ENCODE peak calls at places on chromosomes 16 and 17, in nine cellular contexts. One of them, this sample, is unnamed.

GRCh38 chr16:54446639-54447038 is 160.1 kb upstream of the IRX3 start:
- DNase-seq in NB4: peak; percentile 92
- DNase-seq in psoas muscle: peak; percentile 65
- DNase-seq in nephron progenitor cell: no peak
- DNase-seq in transverse colon: no peak
- DNase-seq in foreskin fibroblast: peak; percentile 46
- DNase-seq in CD4-positive, alpha-beta T cell: no peak
- DNase-seq in natural killer cell: no peak
- DNase-seq in chondrocyte: no peak
- DNase-seq in this sample: no peak

GRCh38 chr17:15776871-15777270 is 44.8 kb downstream of the TBC1D26 start:
- DNase-seq in NB4: no peak
- DNase-seq in psoas muscle: no peak
- DNase-seq in nephron progenitor cell: no peak
- DNase-seq in transverse colon: no peak
- DNase-seq in foreskin fibroblast: no peak
- DNase-seq in CD4-positive, alpha-beta T cell: no peak
- DNase-seq in natural killer cell: no peak
- DNase-seq in chondrocyte: no peak
- DNase-seq in this sample: no peak

GRCh38 chr17:77875051-77875780 is 83.3 kb upstream of the TNRC6C start:
- DNase-seq in NB4: no peak
- DNase-seq in psoas muscle: no peak
- DNase-seq in nephron progenitor cell: no peak
- DNase-seq in transverse colon: no peak
- DNase-seq in foreskin fibroblast: no peak
- DNase-seq in CD4-positive, alpha-beta T cell: no peak
- DNase-seq in natural killer cell: no peak
- DNase-seq in chondrocyte: no peak
- DNase-seq in this sample: no peak

GRCh38 chr16:11136600-11136999 is 119.4 kb downstream of the SOCS1 start:
- DNase-seq in NB4: peak; percentile 35
- DNase-seq in psoas muscle: peak; percentile 46
- DNase-seq in nephron progenitor cell: no peak
- DNase-seq in transverse colon: no peak
- DNase-seq in foreskin fibroblast: peak; percentile 47
- DNase-seq in CD4-positive, alpha-beta T cell: no peak
- DNase-seq in natural killer cell: no peak
- DNase-seq in chondrocyte: peak; percentile 75
- DNase-seq in this sample: no peak

GRCh38 chr17:36943250-36944220 is 5.2 kb upstream of the AATF start:
- DNase-seq in NB4: no peak
- DNase-seq in psoas muscle: no peak
- DNase-seq in nephron progenitor cell: peak; percentile 42
- DNase-seq in transverse colon: no peak
- DNase-seq in foreskin fibroblast: no peak
- DNase-seq in CD4-positive, alpha-beta T cell: no peak
- DNase-seq in natural killer cell: no peak
- DNase-seq in chondrocyte: no peak
- DNase-seq in this sample: no peak

GRCh38 chr17:21388066-21388465 is 11.9 kb downstream of the KCNJ12 start:
- DNase-seq in NB4: no peak
- DNase-seq in psoas muscle: no peak
- DNase-seq in nephron progenitor cell: no peak
- DNase-seq in transverse colon: no peak
- DNase-seq in foreskin fibroblast: no peak
- DNase-seq in CD4-positive, alpha-beta T cell: no peak
- DNase-seq in natural killer cell: no peak
- DNase-seq in chondrocyte: no peak
- DNase-seq in this sample: no peak

GRCh38 chr16:71882505-71883192 is 1.3 kb downstream of the ZNF821 start:
- DNase-seq in NB4: peak; percentile 85
- DNase-seq in psoas muscle: no peak
- DNase-seq in nephron progenitor cell: peak; percentile 77
- DNase-seq in transverse colon: peak; percentile 82
- DNase-seq in foreskin fibroblast: peak; percentile 89
- DNase-seq in CD4-positive, alpha-beta T cell: peak; percentile 56
- DNase-seq in natural killer cell: peak; percentile 51
- DNase-seq in chondrocyte: no peak
- DNase-seq in this sample: no peak

GRCh38 chr16:30335598-30336474 is 19.3 kb downstream of the CD2BP2 start:
- DNase-seq in NB4: peak; percentile 58
- DNase-seq in psoas muscle: no peak
- DNase-seq in nephron progenitor cell: no peak
- DNase-seq in transverse colon: peak; percentile 37
- DNase-seq in foreskin fibroblast: peak; percentile 66
- DNase-seq in CD4-positive, alpha-beta T cell: no peak
- DNase-seq in natural killer cell: no peak
- DNase-seq in chondrocyte: no peak
- DNase-seq in this sample: no peak

GRCh38 chr17:29697371-29697770 is 74.7 kb upstream of the CORO6 start:
- DNase-seq in NB4: no peak
- DNase-seq in psoas muscle: no peak
- DNase-seq in nephron progenitor cell: no peak
- DNase-seq in transverse colon: no peak
- DNase-seq in foreskin fibroblast: no peak
- DNase-seq in CD4-positive, alpha-beta T cell: no peak
- DNase-seq in natural killer cell: no peak
- DNase-seq in chondrocyte: no peak
- DNase-seq in this sample: no peak

GRCh38 chr17:40552806-40553693 is 12.2 kb downstream of the CCR7 start:
- DNase-seq in NB4: no peak
- DNase-seq in psoas muscle: no peak
- DNase-seq in nephron progenitor cell: no peak
- DNase-seq in transverse colon: no peak
- DNase-seq in foreskin fibroblast: peak; percentile 62
- DNase-seq in CD4-positive, alpha-beta T cell: no peak
- DNase-seq in natural killer cell: peak; percentile 9
- DNase-seq in chondrocyte: peak; percentile 22
- DNase-seq in this sample: no peak

DNA sequence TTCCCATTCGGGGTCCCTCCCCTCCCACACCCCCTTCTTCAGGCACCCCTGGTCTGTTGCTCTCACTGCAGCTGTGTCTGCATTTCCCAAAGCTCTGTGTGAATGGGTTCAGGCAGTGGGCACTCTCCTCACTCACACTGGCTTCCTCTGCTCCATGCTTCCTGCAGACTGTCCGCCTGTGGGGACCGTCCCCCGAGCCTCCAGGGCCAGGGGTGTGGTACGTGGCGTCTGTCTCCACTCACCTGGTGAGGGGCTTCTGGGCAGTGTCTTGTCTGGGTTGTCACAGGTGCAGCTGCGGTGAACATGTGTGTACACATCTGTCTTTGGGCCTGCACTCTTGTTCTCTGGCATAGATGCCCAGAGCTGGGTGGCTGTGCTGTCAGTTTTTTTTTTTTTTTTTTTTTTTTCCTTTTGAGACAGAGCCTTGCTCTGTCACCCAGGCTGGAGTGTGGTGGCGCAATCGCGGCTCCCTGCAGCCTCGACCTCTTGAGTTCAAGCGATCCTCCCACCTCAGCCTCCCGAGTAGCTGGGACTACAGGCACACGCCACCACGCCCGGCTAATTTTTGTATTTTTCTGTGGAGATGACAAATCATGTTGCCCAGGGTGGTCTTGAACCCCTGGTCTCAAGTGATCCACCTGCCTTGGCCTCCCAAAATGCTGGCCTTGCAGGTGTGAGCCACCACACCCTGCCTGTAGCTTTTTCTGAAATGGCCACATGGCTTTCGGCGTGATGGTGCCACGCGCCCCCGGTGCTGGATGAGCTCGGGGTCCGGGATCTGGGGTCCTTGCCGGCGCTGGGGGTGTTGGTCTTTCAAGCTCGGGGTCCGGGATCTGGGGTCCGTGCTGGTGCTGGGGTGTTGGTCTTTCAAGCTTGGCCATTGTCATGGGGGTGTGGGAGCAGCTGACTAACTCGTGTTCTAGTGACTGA is 56.5 kb upstream of the ZNF750 start:
- DNase-seq in NB4: no peak
- DNase-seq in psoas muscle: no peak
- DNase-seq in nephron progenitor cell: no peak
- DNase-seq in transverse colon: no peak
- DNase-seq in foreskin fibroblast: no peak
- DNase-seq in CD4-positive, alpha-beta T cell: no peak
- DNase-seq in natural killer cell: no peak
- DNase-seq in chondrocyte: peak; percentile 84
- DNase-seq in this sample: no peak
- TF ChIP-seq CTCF in NB4: no peak
- TF ChIP-seq CTCF in psoas muscle: no peak
- TF ChIP-seq CTCF in nephron progenitor cell: no peak
- TF ChIP-seq CTCF in transverse colon: no peak
- TF ChIP-seq CTCF in foreskin fibroblast: no peak
- TF ChIP-seq CTCF in CD4-positive, alpha-beta T cell: no peak
- TF ChIP-seq CTCF in natural killer cell: no peak
- TF ChIP-seq CTCF in chondrocyte: no peak
- TF ChIP-seq CTCF in this sample: no peak

DNA sequence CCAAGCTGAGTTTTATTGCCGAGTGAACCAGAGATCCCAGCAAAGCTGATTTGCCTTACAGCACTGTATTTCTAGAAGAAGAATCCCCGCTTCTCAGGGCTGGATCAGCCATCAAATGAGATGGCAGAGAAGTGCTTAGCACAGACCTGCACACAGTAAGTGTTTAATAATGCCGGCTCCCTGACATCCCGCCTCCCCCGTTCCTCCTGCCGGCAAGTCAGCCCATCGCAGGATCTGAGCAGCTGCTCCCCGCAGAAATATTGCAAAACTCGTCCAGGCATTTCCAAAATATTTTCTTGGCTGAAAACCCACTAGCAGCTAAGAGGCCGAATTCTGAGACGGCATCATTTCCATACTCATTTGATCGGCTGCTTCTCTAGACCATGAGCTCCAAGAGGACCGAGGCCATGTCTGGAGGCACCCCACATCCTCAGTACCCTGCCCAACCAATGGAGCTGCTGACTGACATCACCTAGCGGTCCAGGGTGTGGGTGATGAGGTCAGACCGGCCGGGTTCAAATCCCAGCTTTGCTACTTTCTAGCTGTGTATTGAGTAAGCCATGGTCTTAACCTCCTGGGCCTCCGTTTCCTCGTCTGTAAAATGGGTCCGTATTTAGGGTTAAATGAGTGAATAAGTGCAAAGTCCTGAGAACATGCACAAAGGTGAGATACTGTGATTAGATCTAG is 251.5 kb downstream of the KATNIP start:
- DNase-seq in NB4: no peak
- DNase-seq in psoas muscle: no peak
- DNase-seq in nephron progenitor cell: no peak
- DNase-seq in transverse colon: no peak
- DNase-seq in foreskin fibroblast: peak; percentile 39
- DNase-seq in CD4-positive, alpha-beta T cell: no peak
- DNase-seq in natural killer cell: no peak
- DNase-seq in chondrocyte: no peak
- DNase-seq in this sample: no peak
- TF ChIP-seq CTCF in NB4: no peak
- TF ChIP-seq CTCF in psoas muscle: no peak
- TF ChIP-seq CTCF in nephron progenitor cell: no peak
- TF ChIP-seq CTCF in transverse colon: no peak
- TF ChIP-seq CTCF in foreskin fibroblast: no peak
- TF ChIP-seq CTCF in CD4-positive, alpha-beta T cell: no peak
- TF ChIP-seq CTCF in natural killer cell: no peak
- TF ChIP-seq CTCF in chondrocyte: no peak
- TF ChIP-seq CTCF in this sample: no peak

DNA sequence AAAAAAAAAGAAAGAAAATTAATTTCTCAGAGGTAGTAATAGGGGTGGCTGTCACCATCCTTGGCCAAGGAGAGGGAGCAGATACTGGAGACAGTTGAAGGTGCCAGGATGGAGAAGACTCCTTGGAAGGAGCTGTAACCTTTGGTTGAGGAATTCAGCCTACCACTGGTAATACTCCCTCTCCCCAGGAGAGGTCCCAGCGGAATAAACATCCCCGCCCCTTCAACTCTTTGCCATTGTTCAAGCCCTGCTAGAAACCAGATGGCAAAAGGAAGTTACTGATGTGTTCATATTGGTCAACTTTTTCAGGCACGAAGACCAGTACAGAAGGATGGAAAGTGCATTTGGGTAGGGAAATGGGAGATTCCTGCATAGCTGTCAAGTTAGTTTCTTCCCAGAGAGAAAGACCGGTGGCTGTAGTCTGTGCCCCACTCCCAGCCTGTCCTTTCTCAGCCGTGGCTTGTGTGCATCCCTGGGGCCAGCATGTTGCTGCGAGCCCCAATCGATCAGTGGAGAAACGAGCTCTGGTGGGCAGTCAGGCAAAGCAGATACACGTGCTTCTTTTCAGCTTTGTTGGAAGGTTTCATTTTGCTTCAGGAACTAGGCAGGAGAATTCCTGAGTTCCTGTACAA is 612.1 kb downstream of the MAF start:
- DNase-seq in NB4: peak; percentile 70
- DNase-seq in psoas muscle: no peak
- DNase-seq in nephron progenitor cell: no peak
- DNase-seq in transverse colon: no peak
- DNase-seq in foreskin fibroblast: no peak
- DNase-seq in CD4-positive, alpha-beta T cell: no peak
- DNase-seq in natural killer cell: no peak
- DNase-seq in chondrocyte: no peak
- DNase-seq in this sample: no peak
- TF ChIP-seq CTCF in NB4: peak; percentile 41
- TF ChIP-seq CTCF in psoas muscle: no peak
- TF ChIP-seq CTCF in nephron progenitor cell: peak; percentile 32
- TF ChIP-seq CTCF in transverse colon: no peak
- TF ChIP-seq CTCF in foreskin fibroblast: no peak
- TF ChIP-seq CTCF in CD4-positive, alpha-beta T cell: no peak
- TF ChIP-seq CTCF in natural killer cell: no peak
- TF ChIP-seq CTCF in chondrocyte: no peak
- TF ChIP-seq CTCF in this sample: no peak

DNA sequence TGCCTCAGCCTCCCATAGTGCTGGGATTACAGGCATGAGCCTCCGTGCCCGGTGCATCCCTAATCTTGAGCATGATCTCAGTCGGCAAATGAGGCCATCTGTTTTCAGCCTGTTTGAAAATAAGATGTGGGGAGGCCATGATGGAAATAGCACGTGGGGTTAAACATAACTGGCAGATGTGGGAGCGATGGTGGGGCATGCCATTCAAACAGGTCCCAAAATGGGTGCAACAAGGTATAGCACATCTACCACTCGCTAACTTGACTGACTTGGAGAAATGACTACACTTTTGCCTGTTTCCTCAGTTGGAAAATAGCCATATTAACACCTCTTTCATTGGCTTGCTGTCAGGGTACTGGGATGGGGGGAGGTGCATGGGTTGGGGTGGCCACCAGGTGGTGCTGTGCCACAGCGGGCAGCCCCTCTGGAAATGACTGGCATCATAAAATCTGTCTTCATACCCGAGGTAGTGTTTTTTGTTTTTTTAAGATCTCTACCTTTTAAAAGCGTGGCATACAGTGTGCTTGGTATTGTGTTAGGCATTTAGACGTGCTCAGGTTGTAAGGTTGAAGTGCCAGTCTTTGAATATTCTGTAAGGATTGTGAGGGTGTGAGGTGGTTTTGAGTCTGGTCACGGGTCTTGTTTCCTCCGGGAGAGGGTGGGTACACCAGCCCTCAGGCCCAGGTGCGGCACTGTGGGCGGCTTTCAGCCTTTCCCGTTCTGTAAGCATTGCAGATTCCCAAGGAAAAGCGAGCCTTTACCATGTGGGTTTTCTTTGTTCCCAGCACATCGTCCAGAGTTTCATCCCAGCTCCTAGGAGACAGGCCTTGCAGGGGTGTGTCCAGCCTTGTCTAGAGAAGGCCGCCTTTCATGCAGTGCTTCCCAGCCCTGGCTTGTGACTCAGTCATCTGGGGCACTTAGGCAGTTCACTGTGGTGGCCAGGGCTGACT is 2.9 kb upstream of the TTYH2 start:
- DNase-seq in NB4: peak; percentile 73
- DNase-seq in psoas muscle: peak; percentile 65
- DNase-seq in nephron progenitor cell: peak; percentile 80
- DNase-seq in transverse colon: peak; percentile 72
- DNase-seq in foreskin fibroblast: peak; percentile 84
- DNase-seq in CD4-positive, alpha-beta T cell: peak; percentile 72
- DNase-seq in natural killer cell: peak; percentile 71
- DNase-seq in chondrocyte: no peak
- DNase-seq in this sample: peak; percentile 56
- TF ChIP-seq CTCF in NB4: peak; percentile 90
- TF ChIP-seq CTCF in psoas muscle: peak; percentile 96
- TF ChIP-seq CTCF in nephron progenitor cell: peak; percentile 97
- TF ChIP-seq CTCF in transverse colon: peak; percentile 93
- TF ChIP-seq CTCF in foreskin fibroblast: peak; percentile 97
- TF ChIP-seq CTCF in CD4-positive, alpha-beta T cell: peak; percentile 99
- TF ChIP-seq CTCF in natural killer cell: peak; percentile 89
- TF ChIP-seq CTCF in chondrocyte: peak; percentile 95
- TF ChIP-seq CTCF in this sample: peak; percentile 97

This sample was measured in D721Med.